ENCODE peak calls at places on chromosomes 13 and 19, in seven cellular contexts. R is mucosa of descending colon, B is DND-41, Q is foreskin fibroblast, F is vagina, A is adrenal gland, O is AG09309. C is an unnamed sample.

GRCh38 chr13:25727250-25727649 is 324.6 kb downstream of the SHISA2 start:
- DNase-seq in A (no peak), Q (no peak), B (no peak), R (no peak), O (no peak), F (no peak), C (no peak)

GRCh38 chr13:26656919-26657318 is 99.4 kb downstream of the WASF3 start:
- DNase-seq in O (peak), F (no peak), A (peak), Q (peak), B (no peak), R (no peak), C (peak)

GRCh38 chr19:15403151-15403531 is 15.6 kb downstream of the AKAP8L start:
- DNase-seq in B (no peak), A (no peak), O (no peak), Q (no peak), F (no peak), R (no peak), C (no peak)

GRCh38 chr13:24215732-24216131 is 55.2 kb downstream of the SPATA13 start:
- DNase-seq in R (no peak), O (peak), Q (peak), F (no peak), B (no peak), A (peak), C (no peak)

GRCh38 chr19:6753178-6754031 is 13.8 kb downstream of the SH2D3A start:
- DNase-seq in A (peak), B (peak), R (peak), Q (peak), F (no peak), O (no peak), C (peak)

GRCh38 chr13:75569576-75569975 is 20.0 kb downstream of the UCHL3 start:
- DNase-seq in B (no peak), R (no peak), Q (no peak), F (no peak), A (no peak), O (no peak), C (no peak)

GRCh38 chr13:27359203-27359821 is 65.1 kb upstream of the GTF3A start:
- DNase-seq in F (no peak), R (no peak), Q (peak), A (peak), O (no peak), B (peak), C (peak)

GRCh38 chr13:71867101-71867814 is at the start of gene DACH1:
- DNase-seq in B (peak), R (peak), Q (peak), A (peak), F (no peak), O (no peak), C (peak)

GRCh38 chr19:19427302-19427701 is 21.8 kb downstream of the GATAD2A start:
- DNase-seq in A (no peak), O (no peak), R (no peak), F (no peak), Q (no peak), B (no peak), C (no peak)

GRCh38 chr19:17944301-17944700 is 11.5 kb downstream of the CCDC124 start:
- DNase-seq in Q (peak), R (no peak), A (peak), F (no peak), B (no peak), O (peak), C (no peak)

GRCh38 chr19:41863209-41863931 is 3.3 kb downstream of the RPS19 start:
- DNase-seq in Q (no peak), F (no peak), A (no peak), R (no peak), O (no peak), B (no peak), C (peak)

GRCh38 chr13:76812971-76813691 is 73.1 kb downstream of the KCTD12 start:
- DNase-seq in R (no peak), B (no peak), O (no peak), F (no peak), Q (peak), A (peak), C (no peak)

GRCh38 chr13:50376895-50377575 is 361.8 kb downstream of the KCNRG start:
- DNase-seq in R (no peak), F (peak), O (no peak), B (no peak), Q (no peak), A (no peak), C (no peak)

GRCh38 chr19:53982611-53983010 is 8.8 kb upstream of the CACNG6 start:
- DNase-seq in A (no peak), O (no peak), B (no peak), Q (peak), R (no peak), F (no peak), C (no peak)

GRCh38 chr19:18895038-18895827 is 725 bp downstream of the CERS1 start:
- DNase-seq in R (no peak), F (no peak), Q (peak), A (peak), O (no peak), B (no peak), C (peak)

GRCh38 chr19:16064209-16064889 is 11.9 kb upstream of the TPM4 start:
- DNase-seq in O (no peak), A (no peak), R (no peak), Q (no peak), F (no peak), B (no peak), C (no peak)

GRCh38 chr13:72990883-72991282 is 67.9 kb upstream of the KLF5 start:
- DNase-seq in B (no peak), R (no peak), F (no peak), O (no peak), Q (no peak), A (no peak), C (no peak)

GRCh38 chr13:91133941-91134772 is 213.3 kb upstream of the MIR17HG start:
- DNase-seq in Q (peak), R (no peak), F (no peak), O (peak), B (peak), A (peak), C (peak)

GRCh38 chr13:52070929-52071523 is 46.5 kb downstream of the UTP14C start:
- DNase-seq in O (peak), A (no peak), R (no peak), B (peak), Q (peak), F (no peak), C (peak)
- TF ChIP-seq CTCF in O (peak), A (no peak), R (no peak), B (no peak), Q (peak), F (no peak), C (no peak)

GRCh38 chr13:99657848-99658265 is 156.6 kb downstream of the TM9SF2 start:
- DNase-seq in Q (peak), B (no peak), O (no peak), R (peak), F (no peak), A (peak), C (no peak)
- H3K4me3 ChIP-seq in Q (peak), B (no peak), O (peak), R (peak), F (peak), A (peak), C (no peak)

DNA sequence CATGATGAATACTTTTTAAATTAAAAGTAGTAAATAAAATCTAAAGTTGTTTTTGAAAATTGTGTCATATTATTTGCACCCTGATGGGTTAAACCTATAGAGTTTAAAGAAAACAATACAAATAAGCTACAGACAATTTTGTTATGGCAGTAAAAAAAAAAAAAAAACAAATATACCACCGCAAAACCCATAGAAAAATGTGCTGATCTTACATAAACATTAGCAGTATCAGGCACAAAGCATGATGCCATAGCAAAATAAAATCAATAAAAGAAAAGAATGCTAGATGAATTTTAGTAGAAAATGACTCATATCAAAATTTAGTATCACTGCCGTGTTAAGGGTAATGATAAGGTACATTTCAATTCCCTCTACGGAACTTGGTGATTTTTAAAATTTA is 826.0 kb downstream of the SLITRK1 start:
- DNase-seq in F (no peak), O (no peak), R (no peak), A (no peak), Q (no peak), B (no peak), C (no peak)
- TF ChIP-seq CTCF in F (no peak), O (no peak), R (no peak), A (no peak), Q (no peak), B (no peak), C (no peak)

GRCh38 chr19:13953021-13953531 is 767 bp downstream of the DCAF15 start:
- DNase-seq in A (no peak), F (no peak), O (peak), Q (peak), R (peak), B (no peak), C (no peak)
- H3K4me3 ChIP-seq in A (peak), F (peak), O (peak), Q (peak), R (peak), B (peak), C (peak)

GRCh38 chr13:46229251-46229650 is 17.5 kb downstream of the LRRC63 start:
- DNase-seq in A (no peak), Q (no peak), O (no peak), F (no peak), R (no peak), B (no peak), C (no peak)

GRCh38 chr13:46235259-46235658 is 23.5 kb downstream of the LRRC63 start:
- DNase-seq in O (no peak), F (no peak), A (no peak), Q (no peak), B (no peak), R (no peak), C (no peak)

DNA sequence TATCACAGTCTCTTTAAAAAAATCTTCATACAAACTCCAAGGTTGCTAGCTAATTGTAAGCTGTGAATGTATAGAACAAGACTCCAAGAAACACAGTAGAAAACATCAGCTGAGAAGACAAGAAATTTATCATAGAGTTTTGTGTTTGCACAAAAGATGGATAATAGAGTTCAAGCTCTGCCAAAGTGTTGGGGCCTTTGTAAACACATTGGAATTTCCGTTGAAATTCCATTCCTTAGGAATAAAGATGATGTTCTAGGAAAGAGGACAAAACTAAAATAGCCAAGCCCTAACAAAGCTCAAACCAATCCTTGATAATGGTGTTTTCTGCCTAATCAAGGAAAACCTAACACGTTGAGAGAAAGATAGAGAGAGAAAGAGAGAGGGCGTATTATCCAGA is 20.6 kb downstream of the LRRC63 start:
- DNase-seq in O (no peak), F (no peak), Q (no peak), B (no peak), A (no peak), R (no peak), C (no peak)
- TF ChIP-seq CTCF in O (no peak), F (no peak), Q (no peak), B (no peak), A (no peak), R (no peak), C (no peak)

C was measured in GM12865.